ENCODE peak calls at places on chromosome 3, in nine cellular contexts. L is iris pigment epithelial cell; N is stimulated activated CD4-positive, alpha-beta T cell treated with anti-CD3 and anti-CD28 coated beads, TNF-alpha, amount 100 ng/mL, for 1 hour; G is pancreas; V is naive thymus-derived CD8-positive, alpha-beta T cell; J is fibroblast of lung; W is bronchial epithelial cell; D is Right ventricle myocardium inferior; Y is iPS-NIHi11. E is an unnamed sample.

GRCh38 chr3:119240101-119240581 is 537 bp downstream of the B4GALT4 start:
- DNase-seq in V (no peak), N (peak), W (peak), D (no peak), L (no peak), G (no peak), J (peak), Y (peak), E (peak)

GRCh38 chr3:113516115-113516505 is 1.2 kb upstream of the SPICE1 start:
- DNase-seq in D (no peak), N (no peak), J (no peak), L (no peak), W (peak), Y (no peak), V (no peak), G (no peak), E (no peak)

GRCh38 chr3:147421184-147421912 is 12.2 kb downstream of the ZIC1 start:
- DNase-seq in J (no peak), G (peak), W (no peak), V (no peak), N (no peak), D (no peak), Y (peak), L (no peak), E (peak)

GRCh38 chr3:49357466-49358216 is 512 bp downstream of the GPX1 start:
- DNase-seq in W (peak), L (peak), V (peak), D (peak), J (peak), Y (peak), G (peak), N (peak), E (peak)

GRCh38 chr3:141050913-141051632 is at the start of gene SPSB4:
- DNase-seq in Y (peak), G (peak), D (peak), W (peak), J (peak), V (no peak), N (no peak), L (peak), E (peak)

GRCh38 chr3:8443829-8444791 is 57.5 kb upstream of the LMCD1 start:
- DNase-seq in N (no peak), J (peak), W (peak), V (no peak), D (peak), L (peak), Y (peak), G (peak), E (peak)

GRCh38 chr3:111636506-111636905 is 41.4 kb upstream of the ZBED2 start:
- DNase-seq in V (no peak), L (no peak), G (no peak), N (no peak), W (no peak), J (no peak), Y (no peak), D (no peak), E (no peak)

GRCh38 chr3:7543294-7543693 is 682.4 kb downstream of the GRM7 start:
- DNase-seq in V (no peak), G (no peak), L (no peak), N (no peak), Y (no peak), W (no peak), J (peak), D (no peak), E (no peak)

GRCh38 chr3:14847613-14848541 is 29.1 kb downstream of the FGD5 start:
- DNase-seq in L (no peak), Y (peak), V (no peak), D (no peak), W (peak), G (no peak), N (no peak), J (no peak), E (no peak)

GRCh38 chr3:141876891-141877561 is 583 bp downstream of the ATP1B3 start:
- DNase-seq in W (peak), L (peak), J (peak), G (peak), N (peak), Y (peak), V (peak), D (peak), E (peak)

GRCh38 chr3:41751597-41751996 is 210.3 kb downstream of the ULK4 start:
- DNase-seq in V (no peak), Y (no peak), G (no peak), D (no peak), N (no peak), J (no peak), W (no peak), L (no peak), E (no peak)

GRCh38 chr3:133865136-133865855 is 30.4 kb downstream of the RAB6B start:
- DNase-seq in N (no peak), L (no peak), V (no peak), G (no peak), D (no peak), J (no peak), Y (no peak), W (no peak), E (peak)